ENCODE peak calls at places on chromosomes 12 and 14, in four cellular contexts. K is GM12878, Q is K562, A is HL-60. F is an unnamed sample.
A peak's percentile ranks its signal among the peaks of the same experiment; 100 is the strongest.

GRCh38 chr12:29320295-29321090 is 60.5 kb downstream of the ERGIC2 start:
- DNase-seq in K (no peak), Q (no peak), A (no peak), F (no peak)

GRCh38 chr12:49057888-49058287 is 2.7 kb downstream of the KMT2D start:
- DNase-seq in K (no peak), Q (no peak), A (no peak), F (no peak)

GRCh38 chr14:57982802-57983201 is 116.9 kb upstream of the SLC35F4 start:
- DNase-seq in K (no peak), Q (no peak), A (no peak), F (no peak)

GRCh38 chr14:59425322-59425945 is 39.7 kb downstream of the GPR135 start:
- DNase-seq in K (no peak), Q (no peak), A (peak; percentile 47), F (no peak)

GRCh38 chr14:89537911-89538310 is 120.9 kb upstream of the FOXN3 start:
- DNase-seq in K (no peak), Q (no peak), A (no peak), F (no peak)

GRCh38 chr12:16610006-16610520 is 4.1 kb upstream of the LMO3 start:
- DNase-seq in K (no peak), Q (no peak), A (no peak), F (no peak)

GRCh38 chr12:109797905-109798669 is 35.1 kb downstream of the TRPV4 start:
- DNase-seq in K (no peak), Q (no peak), A (no peak), F (no peak)

GRCh38 chr14:35406811-35407630 is 2.5 kb upstream of the NFKBIA start:
- DNase-seq in K (no peak), Q (peak; percentile 52), A (peak; percentile 41), F (no peak)

GRCh38 chr12:19855876-19856275 is 416.6 kb downstream of the AEBP2 start:
- DNase-seq in K (no peak), Q (no peak), A (no peak), F (no peak)

GRCh38 chr12:52369809-52370208 is 2.5 kb upstream of the KRT85 start:
- DNase-seq in K (no peak), Q (no peak), A (no peak), F (no peak)

GRCh38 chr12:42482820-42483533 is 106.6 kb downstream of the PRICKLE1 start:
- DNase-seq in K (no peak), Q (peak; percentile 87), A (no peak), F (peak; percentile 80)

GRCh38 chr12:104121001-104121400 is 17.0 kb downstream of the NFYB start:
- DNase-seq in K (no peak), Q (no peak), A (no peak), F (no peak)

GRCh38 chr14:104704252-104704651 is 14.8 kb downstream of the INF2 start:
- DNase-seq in K (no peak), Q (no peak), A (no peak), F (no peak)

GRCh38 chr14:28596336-28596735 is 170.3 kb upstream of the FOXG1 start:
- DNase-seq in K (no peak), Q (no peak), A (no peak), F (no peak)

GRCh38 chr14:21087294-21088091 is 11.0 kb downstream of the ZNF219 start:
- DNase-seq in K (no peak), Q (no peak), A (peak; percentile 91), F (peak; percentile 67)

GRCh38 chr12:123898673-123899072 is 74.0 kb downstream of the CCDC92 start:
- DNase-seq in K (no peak), Q (no peak), A (no peak), F (no peak)

GRCh38 chr12:123895477-123895876 is 77.2 kb downstream of the CCDC92 start:
- DNase-seq in K (no peak), Q (no peak), A (no peak), F (no peak)

GRCh38 chr12:123899368-123899767 is 73.3 kb downstream of the CCDC92 start:
- DNase-seq in K (no peak), Q (no peak), A (no peak), F (no peak)

GRCh38 chr12:123896786-123897185 is 75.8 kb downstream of the CCDC92 start:
- DNase-seq in K (no peak), Q (no peak), A (no peak), F (no peak)

DNA sequence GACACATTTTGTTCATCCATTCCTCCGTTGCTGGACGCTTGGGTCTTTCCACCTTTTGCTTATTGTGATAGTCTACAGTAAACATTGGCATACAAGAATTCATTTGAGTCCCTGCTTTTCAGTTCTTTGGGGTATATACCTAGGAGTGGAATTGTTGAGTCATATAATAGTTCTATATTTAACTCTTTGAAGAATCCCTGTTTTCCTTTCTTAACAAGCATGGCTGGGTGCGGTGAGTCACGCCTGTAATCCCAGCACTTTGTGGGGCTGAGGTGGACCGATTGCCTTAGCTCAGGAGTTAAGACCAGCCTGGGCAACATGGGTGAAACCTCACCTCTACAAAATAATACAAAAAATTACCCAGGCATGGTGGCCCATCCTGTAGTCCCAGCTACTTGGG is 75.4 kb downstream of the CCDC92 start:
- DNase-seq in K (no peak), Q (no peak), A (no peak), F (no peak)
- TF ChIP-seq SPI1 in K (no peak), Q (no peak), A (no peak), F (no peak)

DNA sequence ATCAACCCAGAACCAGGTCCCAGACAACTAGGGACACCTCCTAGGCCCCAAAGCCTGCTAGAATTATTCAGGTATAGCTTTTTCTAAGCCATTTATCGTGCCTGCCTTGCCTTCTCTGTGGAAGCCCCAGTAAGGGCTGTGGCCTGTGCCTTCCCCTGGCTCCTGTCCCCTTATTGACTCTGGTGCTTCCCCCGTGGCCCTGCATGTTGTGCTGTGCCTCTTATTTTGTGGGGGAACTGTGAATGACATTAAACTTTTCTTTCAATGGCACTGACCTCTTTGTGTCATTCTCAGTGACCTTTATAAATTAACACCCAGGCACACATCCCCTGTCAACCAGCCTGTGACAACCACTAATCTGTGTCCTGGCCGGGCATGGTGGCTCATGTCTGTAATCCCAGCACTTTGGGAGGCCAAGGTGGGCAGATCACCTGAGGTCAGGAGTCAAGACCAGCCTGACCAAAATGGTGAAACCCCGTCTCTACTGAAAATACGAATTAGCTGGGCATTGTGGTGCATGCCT is 10.6 kb upstream of the EVL start:
- DNase-seq in K (no peak), Q (no peak), A (no peak), F (no peak)
- TF ChIP-seq SPI1 in K (no peak), Q (no peak), A (no peak), F (no peak)

DNA sequence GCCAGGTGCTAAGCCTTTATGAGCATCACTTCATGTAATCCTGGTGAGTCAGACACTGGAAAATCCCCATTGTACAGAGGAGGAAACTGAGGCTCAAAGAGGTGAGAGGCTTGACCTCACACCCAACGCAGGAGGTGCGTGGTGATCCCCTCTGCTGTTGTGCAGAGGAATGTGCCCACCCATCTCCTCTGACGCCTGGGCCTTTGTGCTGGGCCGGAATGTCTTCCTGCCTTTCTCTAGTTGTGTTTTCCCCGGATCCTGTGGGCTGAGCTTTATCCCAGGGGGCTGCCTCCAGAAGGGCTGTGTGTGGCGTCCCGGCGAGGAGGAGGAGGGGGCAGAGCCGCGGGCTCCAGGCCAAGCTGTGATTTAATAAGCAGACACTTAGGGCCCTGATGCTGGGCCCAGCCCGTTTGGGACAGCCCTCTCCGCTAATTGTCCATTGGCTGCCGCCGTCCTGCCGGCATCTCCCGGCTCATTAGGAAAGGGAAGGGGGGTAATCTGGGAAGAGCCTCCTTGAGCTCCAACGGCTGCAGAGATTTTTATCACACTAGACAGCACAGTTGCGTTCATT is 653.6 kb downstream of the MED13L start:
- DNase-seq in K (no peak), Q (no peak), A (no peak), F (no peak)
- TF ChIP-seq SPI1 in K (no peak), Q (no peak), A (no peak), F (no peak)

DNA sequence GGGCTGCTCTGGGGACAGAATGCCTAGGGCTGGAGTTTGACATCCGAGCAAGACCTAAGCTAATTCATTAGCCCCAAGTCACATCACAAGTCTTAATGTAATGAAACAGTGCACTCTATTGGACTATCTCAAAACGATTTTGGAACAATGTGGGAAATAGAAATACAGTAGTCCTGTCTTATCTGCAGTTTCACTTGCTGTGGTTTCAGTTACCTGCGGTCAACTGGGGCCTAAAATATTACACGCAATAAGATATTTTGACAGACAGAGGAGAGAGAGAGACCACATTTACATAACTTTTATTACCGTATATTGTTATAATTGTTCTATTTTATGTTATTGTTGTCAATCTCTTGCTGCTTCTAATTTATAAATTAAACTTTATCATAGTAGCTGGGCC is 21.1 kb downstream of the MOAP1 start:
- DNase-seq in K (peak; percentile 71), Q (peak; percentile 17), A (no peak), F (no peak)
- TF ChIP-seq SPI1 in K (no peak), Q (no peak), A (no peak), F (no peak)

DNA sequence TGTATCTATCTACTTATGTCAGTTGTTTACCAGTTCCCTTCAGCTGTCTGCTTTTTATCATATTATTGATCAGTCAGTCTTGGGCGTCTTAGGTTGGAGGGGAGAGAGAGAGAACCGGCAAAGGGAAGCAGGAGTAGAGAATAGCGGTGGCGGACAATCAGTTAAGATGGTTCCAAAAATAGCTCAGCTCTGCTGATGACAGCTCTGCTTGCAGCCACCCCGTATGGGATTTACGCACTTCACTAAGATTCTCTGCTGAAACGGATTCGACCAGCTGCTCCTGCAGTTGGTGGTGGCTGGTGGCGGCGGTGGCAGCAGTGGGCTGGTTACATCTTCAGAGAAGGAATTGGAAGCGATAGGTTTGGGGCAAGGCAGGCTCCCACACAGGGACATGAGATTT is 664.9 kb downstream of the NRXN3 start:
- DNase-seq in K (no peak), Q (no peak), A (no peak), F (no peak)
- TF ChIP-seq SPI1 in K (no peak), Q (no peak), A (no peak), F (no peak)

GRCh38 chr14:99579077-99579836 is 24.8 kb downstream of the CCDC85C start:
- DNase-seq in K (no peak), Q (no peak), A (no peak), F (no peak)
- TF ChIP-seq SPI1 in K (no peak), Q (no peak), A (no peak), F (no peak)

GRCh38 chr12:60205500-60205899 is 609.7 kb downstream of the SLC16A7 start:
- DNase-seq in K (no peak), Q (no peak), A (no peak), F (no peak)
- TF ChIP-seq SPI1 in K (no peak), Q (no peak), A (no peak), F (no peak)

GRCh38 chr12:68612245-68612644 is 1.5 kb downstream of the RAP1B start:
- DNase-seq in K (no peak), Q (peak; percentile 30), A (no peak), F (no peak)
- TF ChIP-seq SPI1 in K (no peak), Q (no peak), A (no peak), F (no peak)

F was measured in GM12891.